ENCODE peak calls at places on chromosome 13, in ten cellular contexts. X, U, M, E, K, B, A, H, C and O are unnamed samples.

GRCh38 chr13:109357751-109358150 is 428.6 kb downstream of the IRS2 start:
- DNase-seq in H (peak), A (no peak), E (no peak), U (no peak), K (no peak), C (no peak), M (no peak), B (no peak), X (peak), O (no peak)

GRCh38 chr13:105665284-105665683 is 870.2 kb downstream of the EFNB2 start:
- DNase-seq in A (peak), X (peak), H (peak), B (no peak), E (no peak), U (no peak), K (no peak), M (no peak), C (no peak), O (no peak)

GRCh38 chr13:102729560-102730275 is 34.9 kb upstream of the METTL21C start:
- DNase-seq in E (no peak), A (peak), X (no peak), K (peak), B (no peak), H (peak), C (no peak), M (no peak), U (no peak), O (no peak)

GRCh38 chr13:53285896-53286430 is 257.4 kb downstream of the OLFM4 start:
- DNase-seq in X (no peak), A (no peak), B (no peak), C (no peak), K (no peak), M (no peak), U (no peak), E (no peak), H (no peak), O (no peak)

GRCh38 chr13:107252428-107252827 is 684.5 kb upstream of the ARGLU1 start:
- DNase-seq in X (peak), A (peak), U (no peak), E (no peak), K (no peak), M (no peak), H (no peak), B (no peak), C (no peak), O (no peak)

GRCh38 chr13:97133955-97134354 is 88.2 kb upstream of the MBNL2 start:
- DNase-seq in H (no peak), B (no peak), E (no peak), M (no peak), X (no peak), A (no peak), K (peak), C (no peak), U (no peak), O (no peak)

GRCh38 chr13:19332380-19332779 is 150.8 kb upstream of the TUBA3C start:
- DNase-seq in X (no peak), U (no peak), M (no peak), C (no peak), A (no peak), K (no peak), H (no peak), B (no peak), E (no peak), O (no peak)

GRCh38 chr13:23634897-23635296 is 64.7 kb downstream of the TNFRSF19 start:
- DNase-seq in X (peak), U (no peak), E (no peak), B (no peak), C (no peak), M (no peak), H (no peak), K (no peak), A (no peak), O (no peak)

GRCh38 chr13:39249971-39250370 is 211.7 kb downstream of the NHLRC3 start:
- DNase-seq in B (no peak), E (no peak), A (no peak), U (no peak), M (no peak), X (no peak), C (no peak), H (no peak), K (no peak), O (no peak)

GRCh38 chr13:98436379-98436909 is 140.5 kb downstream of the STK24 start:
- DNase-seq in C (no peak), A (no peak), B (no peak), X (no peak), K (no peak), U (no peak), M (no peak), E (no peak), H (no peak), O (no peak)

GRCh38 chr13:73657821-73658540 is 476.2 kb downstream of the KLF12 start:
- DNase-seq in C (no peak), E (no peak), K (no peak), X (peak), H (peak), U (no peak), A (no peak), B (no peak), M (no peak), O (no peak)

GRCh38 chr13:26534036-26534726 is 23.3 kb upstream of the WASF3 start:
- DNase-seq in K (no peak), H (no peak), E (no peak), X (no peak), B (no peak), A (no peak), M (no peak), U (no peak), C (no peak), O (no peak)

GRCh38 chr13:28022848-28023518 is 34.5 kb upstream of the URAD start:
- DNase-seq in H (peak), M (peak), K (no peak), A (no peak), X (peak), E (no peak), U (no peak), B (no peak), C (peak), O (no peak)

GRCh38 chr13:46521921-46522691 is 30.9 kb upstream of the LRCH1 start:
- DNase-seq in X (no peak), K (no peak), E (no peak), B (no peak), A (no peak), M (no peak), U (no peak), H (no peak), C (no peak), O (no peak)

GRCh38 chr13:59776924-59777690 is 386.6 kb downstream of the DIAPH3 start:
- DNase-seq in A (peak), K (no peak), E (no peak), B (no peak), M (no peak), U (no peak), X (no peak), C (no peak), H (peak), O (no peak)

GRCh38 chr13:24863748-24864540 is 100.0 kb downstream of the RNF17 start:
- DNase-seq in X (peak), H (no peak), B (no peak), A (no peak), M (no peak), E (no peak), C (no peak), U (no peak), K (no peak), O (no peak)

GRCh38 chr13:84430015-84430414 is 547.7 kb upstream of the SLITRK1 start:
- DNase-seq in M (no peak), B (no peak), C (no peak), H (peak), U (no peak), A (no peak), X (no peak), E (no peak), K (no peak), O (no peak)

GRCh38 chr13:71218960-71219359 is 648.0 kb downstream of the DACH1 start:
- DNase-seq in A (no peak), C (peak), U (no peak), H (no peak), E (no peak), B (no peak), K (peak), M (no peak), X (peak), O (no peak)

GRCh38 chr13:31697290-31697689 is 42.0 kb upstream of the RXFP2 start:
- DNase-seq in X (peak), B (no peak), C (no peak), M (no peak), K (no peak), H (peak), U (no peak), A (peak), E (no peak), O (no peak)

GRCh38 chr13:40116008-40116407 is 460.5 kb downstream of the COG6 start:
- DNase-seq in H (peak), C (peak), A (peak), M (no peak), X (peak), U (peak), B (no peak), K (peak), E (no peak), O (no peak)

GRCh38 chr13:31749929-31750328 is 10.6 kb downstream of the RXFP2 start:
- DNase-seq in M (no peak), C (no peak), B (no peak), E (no peak), A (peak), H (peak), K (no peak), U (no peak), X (no peak), O (no peak)

GRCh38 chr13:32309812-32310706 is 5.1 kb downstream of the ZAR1L start:
- DNase-seq in A (peak), E (no peak), U (peak), X (peak), C (peak), M (peak), K (peak), H (peak), B (no peak), O (no peak)

GRCh38 chr13:109159650-109160309 is 530.4 kb downstream of the MYO16 start:
- DNase-seq in E (no peak), C (no peak), H (no peak), X (no peak), K (no peak), U (no peak), A (no peak), M (no peak), B (no peak), O (no peak)

GRCh38 chr13:29924951-29925350 is 74.5 kb upstream of the UBL3 start:
- DNase-seq in M (no peak), E (no peak), B (no peak), X (no peak), H (no peak), U (no peak), C (no peak), K (no peak), A (no peak), O (no peak)

GRCh38 chr13:45715351-45715750 is 13.2 kb downstream of the CBY2 start:
- DNase-seq in B (no peak), X (no peak), K (no peak), M (no peak), C (no peak), U (no peak), A (no peak), E (no peak), H (no peak), O (no peak)

GRCh38 chr13:26658491-26658890 is 101.0 kb downstream of the WASF3 start:
- DNase-seq in B (no peak), U (no peak), K (no peak), H (no peak), C (peak), X (no peak), E (no peak), M (no peak), A (no peak), O (no peak)

GRCh38 chr13:99495478-99496321 is 5.6 kb upstream of the TM9SF2 start:
- DNase-seq in U (peak), E (no peak), C (no peak), M (no peak), B (no peak), A (no peak), X (no peak), K (no peak), H (no peak), O (no peak)

GRCh38 chr13:111484129-111484925 is 163.9 kb downstream of the TEX29 start:
- DNase-seq in K (no peak), U (no peak), B (no peak), C (no peak), A (no peak), X (no peak), M (no peak), H (no peak), E (no peak), O (no peak)

GRCh38 chr13:66635526-66635925 is 594.6 kb downstream of the PCDH9 start:
- DNase-seq in A (peak), M (no peak), X (no peak), H (peak), E (no peak), K (peak), B (no peak), U (no peak), C (no peak), O (no peak)

GRCh38 chr13:98239156-98240076 is 62.3 kb upstream of the RNF113B start:
- DNase-seq in H (no peak), A (no peak), X (no peak), C (no peak), K (no peak), E (no peak), M (peak), U (no peak), B (no peak), O (no peak)

GRCh38 chr13:32538234-32538620 is 368 bp downstream of the N4BP2L2 start:
- DNase-seq in H (peak), X (no peak), B (no peak), U (peak), C (peak), M (no peak), E (no peak), K (no peak), A (peak), O (no peak)

GRCh38 chr13:31946091-31946770 is 85.3 kb upstream of the FRY start:
- DNase-seq in K (no peak), M (no peak), C (no peak), H (peak), X (no peak), U (no peak), E (no peak), B (no peak), A (no peak), O (no peak)

GRCh38 chr13:31015207-31015606 is 82.8 kb downstream of the TEX26 start:
- DNase-seq in M (no peak), C (no peak), B (no peak), X (no peak), A (no peak), U (no peak), E (no peak), K (no peak), H (no peak), O (no peak)

GRCh38 chr13:103795892-103796478 is 729.8 kb upstream of the SLC10A2 start:
- DNase-seq in C (no peak), H (no peak), A (no peak), E (no peak), U (no peak), X (no peak), M (no peak), K (no peak), B (no peak), O (no peak)

GRCh38 chr13:103799028-103799427 is 732.8 kb upstream of the SLC10A2 start:
- DNase-seq in U (no peak), H (no peak), A (no peak), B (no peak), X (no peak), M (no peak), K (no peak), E (no peak), C (no peak), O (no peak)

DNA sequence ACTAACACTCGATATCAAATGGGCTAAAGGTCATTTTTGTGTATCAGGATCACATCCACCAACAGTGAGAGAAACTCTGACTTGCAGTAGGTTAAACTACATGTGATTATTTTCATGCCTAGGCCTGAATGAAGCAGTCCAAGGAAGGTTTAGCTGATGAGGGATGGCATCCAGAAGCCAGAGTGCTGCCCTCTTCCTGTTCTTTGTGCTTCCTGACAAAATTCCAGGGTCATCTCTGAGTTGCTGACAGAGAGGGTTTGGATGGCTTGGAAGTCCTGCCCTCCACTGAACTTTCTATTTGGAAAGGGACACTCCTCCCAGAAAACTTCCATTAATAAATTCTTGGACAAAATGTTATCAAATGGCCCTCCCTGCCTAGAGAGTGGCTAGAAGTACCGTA is 728.3 kb upstream of the SLC10A2 start:
- DNase-seq in C (no peak), H (no peak), A (no peak), B (no peak), K (no peak), E (no peak), M (no peak), U (no peak), X (peak), O (no peak)
- H3K27ac ChIP-seq in C (peak), H (no peak), A (no peak), B (no peak), K (no peak), E (no peak), M (no peak), U (no peak), X (no peak), O (no peak)

DNA sequence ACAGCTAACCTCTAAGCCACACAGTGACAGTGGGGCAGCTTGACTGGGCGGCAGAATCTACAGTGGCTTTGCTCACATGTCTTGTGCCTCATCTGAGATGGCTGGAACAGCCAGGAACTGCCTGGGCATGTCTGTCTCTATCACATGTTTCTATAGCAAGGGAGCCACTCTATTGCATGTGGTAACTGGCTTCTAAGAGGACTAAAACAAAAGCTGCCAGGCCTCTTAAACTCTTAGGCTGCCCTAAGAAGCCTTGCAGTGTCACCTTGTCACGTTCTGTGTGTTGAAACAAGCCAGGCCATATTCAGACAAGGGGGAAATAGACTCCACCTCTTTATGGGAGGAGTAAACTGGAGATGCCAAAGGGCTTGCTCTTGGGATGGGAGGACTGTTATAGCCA is 122.9 kb upstream of the MAB21L1 start:
- DNase-seq in B (no peak), A (peak), U (no peak), X (peak), E (no peak), M (no peak), K (no peak), C (peak), H (no peak), O (no peak)
- H3K27ac ChIP-seq in B (peak), A (no peak), U (no peak), X (no peak), E (no peak), M (no peak), K (no peak), C (peak), H (no peak), O (no peak)

DNA sequence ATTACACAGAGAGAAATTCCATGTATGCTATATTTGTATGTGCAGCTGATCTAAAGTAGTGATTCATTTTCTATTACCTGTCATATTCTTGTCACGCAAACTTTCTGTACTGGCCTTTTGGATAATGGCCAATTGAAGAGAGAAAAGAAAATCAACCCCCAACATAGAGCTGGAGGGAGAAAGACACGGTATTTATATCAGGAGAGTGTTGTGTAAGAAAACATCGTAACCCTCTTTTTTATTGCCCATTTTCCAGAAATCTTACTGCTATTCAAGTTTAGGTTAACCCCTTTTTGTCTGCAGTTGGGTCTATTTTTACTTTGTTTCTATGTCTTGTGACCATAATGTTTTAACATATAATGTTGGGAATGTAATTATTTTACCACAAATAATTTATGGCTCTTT is 27.9 kb downstream of the DGKH start:
- DNase-seq in B (no peak), U (no peak), M (no peak), A (peak), H (no peak), C (no peak), X (no peak), E (no peak), K (no peak), O (no peak)
- H3K27ac ChIP-seq in B (no peak), U (no peak), M (no peak), A (no peak), H (no peak), C (no peak), X (no peak), E (no peak), K (no peak), O (no peak)

GRCh38 chr13:78881746-78882145 is 222.8 kb upstream of the OBI1 start:
- DNase-seq in A (no peak), X (no peak), B (no peak), K (no peak), M (no peak), U (no peak), H (no peak), E (no peak), C (peak), O (no peak)
- H3K27ac ChIP-seq in A (no peak), X (no peak), B (no peak), K (no peak), M (no peak), U (no peak), H (no peak), E (no peak), C (no peak), O (no peak)

GRCh38 chr13:75329097-75329496 is 152.9 kb downstream of the TBC1D4 start:
- DNase-seq in E (no peak), M (no peak), B (no peak), X (no peak), H (no peak), A (no peak), C (no peak), K (no peak), U (no peak), O (no peak)

GRCh38 chr13:75326173-75327131 is 155.5 kb downstream of the TBC1D4 start:
- DNase-seq in K (no peak), B (no peak), E (no peak), M (no peak), X (peak), C (no peak), A (no peak), H (peak), U (peak), O (peak)

GRCh38 chr13:75327132-75327505 is 154.8 kb downstream of the TBC1D4 start:
- DNase-seq in K (no peak), H (no peak), X (no peak), A (no peak), C (no peak), U (peak), E (no peak), B (no peak), M (no peak), O (no peak)

GRCh38 chr13:75321084-75321483 is 160.9 kb downstream of the TBC1D4 start:
- DNase-seq in C (no peak), B (no peak), K (no peak), E (no peak), H (no peak), M (no peak), A (no peak), U (no peak), X (no peak), O (no peak)

DNA sequence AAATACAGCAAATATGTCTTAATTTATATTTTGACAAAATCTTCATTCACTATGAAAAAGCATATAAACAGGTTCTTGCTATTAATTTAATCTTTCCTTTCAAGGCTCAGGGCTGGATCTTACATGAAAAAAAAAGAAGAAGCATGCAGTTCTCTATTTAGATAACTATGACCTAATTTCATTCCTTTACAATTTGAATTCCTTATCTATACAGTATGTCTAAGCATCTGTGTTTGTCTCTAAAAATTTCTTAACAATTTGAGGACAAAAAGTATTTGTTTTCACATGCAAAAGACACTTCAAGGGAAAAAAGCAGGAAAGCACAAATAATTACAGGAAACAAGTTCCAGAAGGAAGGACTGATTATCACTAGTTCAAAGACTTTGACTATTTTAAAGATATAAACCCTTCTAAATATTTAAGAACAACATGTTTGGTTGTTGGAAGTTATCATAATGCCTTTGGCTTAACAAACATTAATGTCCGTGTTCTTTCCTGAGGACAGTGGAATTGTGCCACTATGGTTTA is 157.5 kb downstream of the TBC1D4 start:
- DNase-seq in E (no peak), U (no peak), X (no peak), H (peak), C (no peak), B (no peak), K (no peak), M (no peak), A (no peak), O (no peak)
- H3K27ac ChIP-seq in E (no peak), U (peak), X (no peak), H (no peak), C (no peak), B (no peak), K (no peak), M (no peak), A (no peak), O (no peak)

DNA sequence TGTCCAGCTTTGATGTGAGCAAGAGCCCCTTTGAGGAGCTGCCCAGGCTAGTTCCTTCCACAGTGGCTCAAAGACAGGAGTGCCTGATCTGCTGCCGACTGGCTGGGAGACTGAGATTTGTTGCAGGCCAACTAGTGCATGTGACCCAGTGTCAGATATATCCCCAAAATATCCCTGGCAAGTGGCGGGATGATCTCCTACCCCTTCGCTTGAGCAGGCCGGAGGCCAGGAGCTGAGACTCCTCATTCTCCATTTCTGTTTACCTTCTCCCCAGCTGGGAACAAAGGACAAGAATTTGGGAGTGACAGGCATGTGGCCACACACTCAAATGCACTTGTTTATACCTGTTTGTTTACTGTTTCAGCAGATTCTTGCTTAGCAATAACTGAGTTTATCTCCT is 37.1 kb upstream of the XPO4 start:
- DNase-seq in E (no peak), C (no peak), M (no peak), B (no peak), U (no peak), A (no peak), K (peak), H (no peak), X (peak), O (no peak)
- H3K27ac ChIP-seq in E (no peak), C (peak), M (no peak), B (peak), U (no peak), A (no peak), K (peak), H (no peak), X (no peak), O (no peak)